ENCODE peak calls at places on chromosome 22, in eight cellular contexts. T is keratinocyte, Y is H9, A is mesendoderm, L is astrocyte, S is H1, R is GM23248, G is OCI-LY7. Z is an unnamed sample.

GRCh38 chr22:41638748-41639147 is 17.7 kb downstream of the XRCC6 start:
- DNase-seq in G (no peak), R (no peak), Y (no peak), A (no peak), L (no peak), T (no peak), S (no peak), Z (no peak)

GRCh38 chr22:39954584-39955055 is 5.6 kb upstream of the TMA7B start:
- DNase-seq in R (peak; percentile 60), L (peak; percentile 97), G (no peak), S (no peak), T (no peak), A (no peak), Y (no peak), Z (no peak)

GRCh38 chr22:39898997-39899396 is 1.9 kb upstream of the GRAP2 start:
- DNase-seq in G (peak; percentile 94), Y (no peak), R (no peak), S (no peak), A (no peak), T (no peak), L (no peak), Z (no peak)

GRCh38 chr22:25880524-25880923 is 138.5 kb downstream of the MYO18B start:
- DNase-seq in S (no peak), R (no peak), A (no peak), T (no peak), L (no peak), G (peak; percentile 11), Y (no peak), Z (no peak)

GRCh38 chr22:49398115-49398514 is 429.6 kb downstream of the BRD1 start:
- DNase-seq in A (peak; percentile 25), Y (peak; percentile 28), T (no peak), S (no peak), G (no peak), L (no peak), R (no peak), Z (no peak)

GRCh38 chr22:37119872-37120271 is 10.4 kb upstream of the TMPRSS6 start:
- DNase-seq in S (no peak), A (no peak), T (no peak), G (no peak), Y (no peak), L (no peak), R (no peak), Z (no peak)

GRCh38 chr22:39661842-39662676 is 91.5 kb downstream of the CACNA1I start:
- DNase-seq in L (no peak), R (no peak), G (no peak), Y (peak; percentile 98), A (peak; percentile 81), S (peak; percentile 71), T (peak; percentile 11), Z (no peak)

GRCh38 chr22:25688627-25689026 is 53.4 kb upstream of the MYO18B start:
- DNase-seq in S (no peak), A (no peak), G (no peak), R (no peak), Y (no peak), T (no peak), L (no peak), Z (no peak)

GRCh38 chr22:20758688-20759087 is 15.2 kb upstream of the SERPIND1 start:
- DNase-seq in T (no peak), Y (peak; percentile 46), R (no peak), S (no peak), L (no peak), G (no peak), A (peak; percentile 37), Z (peak; percentile 1)

GRCh38 chr22:38461414-38462081 is 6.3 kb upstream of the KDELR3 start:
- DNase-seq in A (peak; percentile 97), R (peak; percentile 89), T (no peak), L (peak; percentile 83), Y (peak; percentile 96), G (peak; percentile 80), S (peak; percentile 69), Z (peak; percentile 98)

GRCh38 chr22:44249376-44250147 is 63.2 kb downstream of the SHISAL1 start:
- DNase-seq in A (no peak), R (no peak), S (no peak), G (no peak), L (no peak), T (no peak), Y (no peak), Z (no peak)

GRCh38 chr22:44543781-44544181 is 45.7 kb upstream of the RTL6 start:
- DNase-seq in Y (no peak), G (no peak), L (no peak), S (no peak), T (no peak), A (no peak), R (peak; percentile 61), Z (no peak)

GRCh38 chr22:49765951-49766350 is 61.7 kb downstream of the BRD1 start:
- DNase-seq in A (no peak), G (no peak), R (no peak), S (no peak), L (no peak), Y (no peak), T (no peak), Z (peak; percentile 46)

GRCh38 chr22:49576241-49577141 is 251.2 kb downstream of the BRD1 start:
- DNase-seq in T (no peak), A (no peak), R (no peak), Y (peak; percentile 22), G (no peak), S (no peak), L (no peak), Z (peak; percentile 61)

GRCh38 chr22:19085233-19086043 is 36.8 kb downstream of the DGCR2 start:
- DNase-seq in T (no peak), L (no peak), A (peak; percentile 60), S (no peak), G (peak; percentile 85), Y (no peak), R (peak; percentile 56), Z (peak; percentile 93)

GRCh38 chr22:25390297-25391240 is 171.1 kb downstream of the CRYBB2 start:
- DNase-seq in R (no peak), S (no peak), A (no peak), L (no peak), Y (no peak), T (no peak), G (no peak), Z (peak; percentile 56)

GRCh38 chr22:30038219-30038618 is 42.0 kb upstream of the HORMAD2 start:
- DNase-seq in A (peak; percentile 48), Y (no peak), R (peak; percentile 78), S (no peak), G (no peak), L (peak; percentile 72), T (no peak), Z (peak; percentile 92)

GRCh38 chr22:47377926-47378560 is 615.6 kb downstream of the TBC1D22A start:
- DNase-seq in T (no peak), G (no peak), A (no peak), S (no peak), L (no peak), R (no peak), Y (no peak), Z (peak; percentile 44)

GRCh38 chr22:38953091-38953490 is 4.3 kb upstream of the APOBEC3A start:
- DNase-seq in L (no peak), S (no peak), Y (no peak), A (no peak), G (no peak), R (no peak), T (no peak), Z (no peak)

GRCh38 chr22:47128216-47129215 is 366.1 kb downstream of the TBC1D22A start:
- DNase-seq in G (no peak), R (no peak), T (no peak), A (no peak), Y (no peak), L (no peak), S (no peak), Z (peak; percentile 65)

GRCh38 chr22:41660416-41660815 is 28.3 kb downstream of the SNU13 start:
- DNase-seq in G (no peak), S (no peak), Y (no peak), R (peak; percentile 26), A (no peak), L (no peak), T (no peak), Z (no peak)

GRCh38 chr22:27775698-27776409 is 25.7 kb downstream of the MN1 start:
- DNase-seq in L (no peak), A (no peak), G (no peak), R (no peak), Y (peak; percentile 53), T (no peak), S (no peak), Z (peak; percentile 62)

GRCh38 chr22:27778299-27779090 is 23.1 kb downstream of the MN1 start:
- DNase-seq in A (no peak), L (peak; percentile 63), T (no peak), R (peak; percentile 62), S (no peak), Y (no peak), G (no peak), Z (peak; percentile 43)

GRCh38 chr22:27776410-27776958 is 25.1 kb downstream of the MN1 start:
- DNase-seq in G (no peak), L (peak; percentile 46), T (no peak), A (no peak), S (no peak), Y (no peak), R (peak; percentile 61), Z (peak; percentile 89)

GRCh38 chr22:27775087-27775697 is 26.4 kb downstream of the MN1 start:
- DNase-seq in G (no peak), L (peak; percentile 83), T (no peak), S (no peak), R (peak; percentile 75), Y (no peak), A (no peak), Z (peak; percentile 62)

GRCh38 chr22:27777128-27777527 is 24.4 kb downstream of the MN1 start:
- DNase-seq in T (no peak), Y (no peak), L (no peak), A (no peak), G (no peak), S (no peak), R (peak; percentile 34), Z (peak; percentile 11)
- H3K79me2 ChIP-seq in T (peaks cover 5% of the 10 kb centered on the region), Y (no peaks in the 10 kb centered on the region), L (peaks cover 100% of the 10 kb centered on the region), A (no peaks in the 10 kb centered on the region), G (no peaks in the 10 kb centered on the region), S (no peaks in the 10 kb centered on the region), R (peaks cover 81% of the 10 kb centered on the region), Z (no peaks in the 10 kb centered on the region)

DNA sequence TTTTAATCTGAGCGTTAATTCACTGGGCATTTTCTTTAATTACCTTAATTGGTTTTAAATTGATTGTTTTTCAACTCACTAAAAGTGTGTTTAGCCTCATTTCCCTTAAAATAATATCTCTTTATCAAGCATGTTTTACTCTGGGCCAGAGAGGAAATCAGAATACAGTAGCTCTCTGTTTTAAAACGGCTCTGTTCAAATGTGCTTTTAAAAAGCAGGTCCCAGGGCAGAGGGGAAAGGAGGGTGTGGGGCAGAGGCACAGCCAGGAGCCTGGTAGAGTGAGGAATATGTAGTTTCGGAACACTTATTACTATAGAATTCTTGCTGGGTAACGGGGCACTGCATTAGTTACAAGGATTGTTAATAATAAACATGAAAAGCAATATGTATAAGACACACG is 47.6 kb downstream of the FBXO7 start:
- DNase-seq in Y (no peak), G (no peak), A (no peak), L (no peak), S (no peak), T (no peak), R (no peak), Z (no peak)
- H3K79me2 ChIP-seq in Y (no peaks in the 10 kb centered on the region), G (no peaks in the 10 kb centered on the region), A (no peaks in the 10 kb centered on the region), L (no peaks in the 10 kb centered on the region), S (no peaks in the 10 kb centered on the region), T (no peaks in the 10 kb centered on the region), R (no peaks in the 10 kb centered on the region), Z (no peaks in the 10 kb centered on the region)

GRCh38 chr22:22932512-22932941 is 44.9 kb downstream of the IGLL5 start:
- DNase-seq in S (no peak), A (no peak), L (no peak), R (no peak), G (peak; percentile 47), Y (no peak), T (no peak), Z (no peak)
- H3K79me2 ChIP-seq in S (no peaks in the 10 kb centered on the region), A (no peaks in the 10 kb centered on the region), L (no peaks in the 10 kb centered on the region), R (no peaks in the 10 kb centered on the region), G (no peaks in the 10 kb centered on the region), Y (no peaks in the 10 kb centered on the region), T (no peaks in the 10 kb centered on the region), Z (no peaks in the 10 kb centered on the region)

GRCh38 chr22:31075961-31076360 is 5.2 kb upstream of the SMTN start:
- DNase-seq in G (no peak), R (peak; percentile 93), Y (no peak), T (no peak), A (no peak), S (no peak), L (no peak), Z (peak; percentile 76)
- H3K79me2 ChIP-seq in G (no peaks in the 10 kb centered on the region), R (no peaks in the 10 kb centered on the region), Y (no peaks in the 10 kb centered on the region), T (no peaks in the 10 kb centered on the region), A (no peaks in the 10 kb centered on the region), S (no peaks in the 10 kb centered on the region), L (no peaks in the 10 kb centered on the region), Z (no peaks in the 10 kb centered on the region)

Z was measured in osteoblast.